ENCODE peak calls at places on chromosome 6, in six cellular contexts. T is hepatocyte, P is NB4, J is Karpas-422, Z is A549, Q is dorsolateral prefrontal cortex. Y is an unnamed sample.

GRCh38 chr6:98747960-98748359 is 86.4 kb upstream of the POU3F2 start:
- DNase-seq in T (no peak), P (no peak), J (no peak), Z (no peak), Q (no peak), Y (no peak)

GRCh38 chr6:127738423-127738822 is 161.4 kb downstream of the C6orf58 start:
- DNase-seq in T (peak), P (no peak), J (no peak), Z (no peak), Q (no peak), Y (no peak)

GRCh38 chr6:127402890-127403617 is 56.1 kb downstream of the KIAA0408 start:
- DNase-seq in T (no peak), P (no peak), J (no peak), Z (no peak), Q (no peak), Y (no peak)

GRCh38 chr6:161104966-161105365 is 113.4 kb downstream of the MAP3K4 start:
- DNase-seq in T (no peak), P (no peak), J (no peak), Z (no peak), Q (no peak), Y (no peak)

GRCh38 chr6:126701799-126702198 is 361.9 kb downstream of the CENPW start:
- DNase-seq in T (no peak), P (peak), J (no peak), Z (no peak), Q (no peak), Y (no peak)

GRCh38 chr6:95601133-95601532 is 23.8 kb downstream of the MANEA start:
- DNase-seq in T (no peak), P (no peak), J (no peak), Z (no peak), Q (no peak), Y (no peak)

GRCh38 chr6:16805190-16805860 is 44.1 kb upstream of the ATXN1 start:
- DNase-seq in T (no peak), P (no peak), J (no peak), Z (no peak), Q (no peak), Y (peak)

GRCh38 chr6:150940951-150941350 is 75.4 kb downstream of the MTHFD1L start:
- DNase-seq in T (no peak), P (no peak), J (no peak), Z (no peak), Q (no peak), Y (no peak)

GRCh38 chr6:92263864-92264263 is 1155.5 kb downstream of the EPHA7 start:
- DNase-seq in T (no peak), P (no peak), J (no peak), Z (no peak), Q (no peak), Y (no peak)

GRCh38 chr6:138371452-138371711 is 6.3 kb upstream of the SMIM28 start:
- DNase-seq in T (no peak), P (no peak), J (no peak), Z (no peak), Q (no peak), Y (peak)

GRCh38 chr6:124741341-124741740 is 220.9 kb upstream of the RNF217 start:
- DNase-seq in T (no peak), P (no peak), J (no peak), Z (no peak), Q (no peak), Y (no peak)

GRCh38 chr6:51410453-51410852 is 591.8 kb downstream of the TFAP2B start:
- DNase-seq in T (no peak), P (no peak), J (no peak), Z (no peak), Q (no peak), Y (no peak)

GRCh38 chr6:105594821-105595220 is 191.9 kb upstream of the PREP start:
- DNase-seq in T (no peak), P (no peak), J (no peak), Z (no peak), Q (no peak), Y (no peak)

GRCh38 chr6:128358111-128358780 is 162.2 kb downstream of the PTPRK start:
- DNase-seq in T (no peak), P (no peak), J (no peak), Z (no peak), Q (no peak), Y (no peak)

GRCh38 chr6:90026216-90026615 is 131.9 kb downstream of the GJA10 start:
- DNase-seq in T (no peak), P (no peak), J (peak), Z (no peak), Q (no peak), Y (no peak)

GRCh38 chr6:45922728-45923351 is 92.8 kb downstream of the CLIC5 start:
- DNase-seq in T (peak), P (peak), J (peak), Z (peak), Q (peak), Y (peak)

GRCh38 chr6:23414204-23414501 is 711.9 kb upstream of the NRSN1 start:
- DNase-seq in T (peak), P (no peak), J (no peak), Z (no peak), Q (no peak), Y (peak)

DNA sequence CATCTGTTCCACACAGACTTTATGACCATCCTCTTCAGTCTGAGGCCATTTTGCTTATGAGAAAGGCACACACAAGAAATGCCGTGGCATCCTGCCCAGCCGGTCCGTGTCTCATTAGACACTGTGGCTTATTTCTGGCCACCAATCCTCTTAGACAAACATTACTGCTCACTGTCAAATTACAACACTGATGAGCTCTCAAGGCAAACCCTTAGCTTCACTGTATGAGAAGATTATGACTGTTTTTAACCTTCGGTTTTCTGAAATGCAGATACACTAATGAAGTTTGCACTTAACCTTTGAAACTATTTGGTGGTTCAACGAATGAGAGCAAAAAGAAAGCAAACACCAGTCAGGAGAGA is 50.5 kb upstream of the DST start:
- DNase-seq in T (peak), P (no peak), J (no peak), Z (no peak), Q (peak), Y (peak)
- H3K4me3 ChIP-seq in T (peak), P (no peak), J (no peak), Z (peak), Q (peak), Y (peak)

GRCh38 chr6:4649728-4650127 is 126.5 kb upstream of the CDYL start:
- DNase-seq in T (no peak), P (no peak), J (no peak), Z (no peak), Q (no peak), Y (no peak)

GRCh38 chr6:4645713-4646356 is 130.4 kb upstream of the CDYL start:
- DNase-seq in T (peak), P (no peak), J (no peak), Z (no peak), Q (no peak), Y (no peak)

GRCh38 chr6:4651831-4652467 is 124.3 kb upstream of the CDYL start:
- DNase-seq in T (no peak), P (no peak), J (no peak), Z (no peak), Q (no peak), Y (no peak)

GRCh38 chr6:4644962-4645361 is 131.2 kb upstream of the CDYL start:
- DNase-seq in T (peak), P (peak), J (no peak), Z (no peak), Q (no peak), Y (no peak)

DNA sequence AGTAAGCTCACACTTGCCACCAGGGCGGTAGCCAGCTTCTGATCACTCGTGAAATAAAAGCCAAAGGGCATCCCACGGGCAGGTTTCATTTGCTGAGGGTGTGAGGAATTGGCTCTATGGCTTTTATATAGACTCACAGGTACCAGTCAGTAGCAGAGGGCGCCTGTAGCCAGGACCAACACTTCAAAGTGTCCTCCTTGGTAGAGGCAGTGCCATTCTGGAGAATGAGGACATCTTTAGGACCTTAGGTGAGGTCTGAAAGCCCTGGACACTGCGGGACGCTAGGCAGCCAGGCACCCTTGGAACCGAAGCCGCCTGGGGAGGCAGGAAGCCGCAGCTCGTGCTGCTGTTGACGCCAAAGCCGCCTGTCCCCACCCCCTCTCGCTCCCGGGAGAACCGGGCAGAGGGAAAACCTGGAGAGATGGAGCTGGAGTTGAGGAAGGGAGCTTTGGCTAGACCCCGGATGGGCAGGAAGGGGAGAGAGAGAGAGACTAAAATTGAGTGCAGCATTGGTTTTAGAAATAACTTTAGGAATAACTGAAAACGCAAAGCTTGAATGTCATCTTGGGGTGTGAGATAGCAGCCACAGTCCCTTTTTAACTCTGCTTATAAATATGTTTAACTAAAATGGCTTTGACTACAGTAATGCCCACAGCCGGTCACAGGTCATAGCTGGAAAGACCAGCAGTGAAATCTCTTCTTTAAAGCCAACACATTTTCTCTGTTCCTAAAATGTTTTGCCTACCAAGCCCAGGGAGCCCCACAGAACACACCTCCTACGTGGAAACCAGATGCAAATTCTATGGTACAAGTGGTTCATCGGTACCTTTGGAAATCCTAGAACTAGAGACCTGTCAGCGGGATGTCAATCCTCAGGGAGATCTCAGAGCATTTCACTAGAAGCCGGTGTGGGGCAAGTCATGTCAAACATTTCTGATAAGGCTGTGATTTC is 128.5 kb upstream of the CDYL start:
- DNase-seq in T (peak), P (peak), J (no peak), Z (peak), Q (peak), Y (peak)
- H3K4me3 ChIP-seq in T (peak), P (peak), J (no peak), Z (peak), Q (peak), Y (peak)

GRCh38 chr6:33419580-33420492 is at the start of gene SYNGAP1:
- DNase-seq in T (peak), P (no peak), J (peak), Z (no peak), Q (peak), Y (no peak)
- H3K4me3 ChIP-seq in T (peak), P (no peak), J (peak), Z (no peak), Q (peak), Y (no peak)

GRCh38 chr6:42047220-42047590 is 3.1 kb upstream of the TAF8 start:
- DNase-seq in T (no peak), P (no peak), J (no peak), Z (no peak), Q (no peak), Y (peak)
- H3K4me3 ChIP-seq in T (no peak), P (no peak), J (peak), Z (peak), Q (peak), Y (peak)

GRCh38 chr6:56851541-56852248 is 103.2 kb upstream of the BEND6 start:
- DNase-seq in T (peak), P (peak), J (peak), Z (peak), Q (peak), Y (peak)

GRCh38 chr6:56853541-56853940 is 101.4 kb upstream of the BEND6 start:
- DNase-seq in T (no peak), P (no peak), J (no peak), Z (no peak), Q (no peak), Y (no peak)

GRCh38 chr6:56854086-56854485 is 100.8 kb upstream of the BEND6 start:
- DNase-seq in T (no peak), P (no peak), J (no peak), Z (no peak), Q (no peak), Y (no peak)

GRCh38 chr6:56852249-56852606 is 102.7 kb upstream of the BEND6 start:
- DNase-seq in T (no peak), P (no peak), J (no peak), Z (no peak), Q (no peak), Y (no peak)

GRCh38 chr6:56852611-56853010 is 102.3 kb upstream of the BEND6 start:
- DNase-seq in T (no peak), P (no peak), J (no peak), Z (no peak), Q (no peak), Y (no peak)
- H3K4me3 ChIP-seq in T (no peak), P (no peak), J (no peak), Z (no peak), Q (no peak), Y (no peak)

DNA sequence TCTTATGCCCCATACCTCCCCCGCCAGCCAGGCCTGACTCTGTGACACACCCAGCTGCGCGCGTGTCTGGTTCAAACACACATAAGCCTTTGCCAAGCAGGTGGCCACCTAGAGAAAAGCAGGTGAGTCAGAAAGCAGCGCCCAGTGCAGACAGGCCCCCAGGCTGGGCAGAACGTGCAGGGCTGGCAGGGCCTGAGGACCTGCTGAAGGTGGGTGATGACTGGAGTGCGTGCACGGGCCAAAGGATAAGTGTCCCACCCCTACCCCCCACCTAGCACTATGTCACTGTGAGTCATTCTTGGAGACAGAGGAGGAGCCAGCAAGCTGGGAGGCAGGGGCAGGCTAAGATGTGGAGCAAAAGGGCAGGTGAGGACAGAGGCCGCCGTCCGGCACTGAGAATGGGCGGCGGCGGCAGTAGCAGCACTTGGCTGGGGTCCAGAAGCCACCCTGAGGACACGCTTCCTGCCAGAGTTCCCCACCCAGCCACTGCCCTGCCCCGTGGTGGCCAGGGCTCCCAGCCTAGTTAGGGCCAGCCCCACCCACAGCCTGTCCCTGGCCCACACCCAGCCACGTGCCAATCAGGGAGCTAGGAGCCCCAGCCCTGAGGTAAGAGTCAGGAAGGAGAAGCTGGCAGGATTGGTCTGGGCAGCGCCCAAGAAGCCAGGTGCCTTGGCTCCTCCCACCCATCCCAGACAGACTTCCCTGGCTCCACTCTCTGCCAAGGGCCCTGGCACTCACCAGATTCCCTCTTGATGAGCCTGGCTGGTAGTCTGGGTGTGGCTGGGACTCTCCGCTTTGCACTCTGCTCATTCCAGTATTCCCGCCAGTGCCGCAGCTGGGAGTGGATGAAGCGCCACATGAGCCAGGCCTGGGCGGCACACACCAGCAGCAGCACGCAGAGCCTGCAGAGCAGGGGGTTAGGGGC is 72.7 kb downstream of the TRAM2 start:
- DNase-seq in T (peak), P (no peak), J (no peak), Z (peak), Q (no peak), Y (peak)
- H3K4me3 ChIP-seq in T (no peak), P (no peak), J (no peak), Z (peak), Q (no peak), Y (no peak)